ENCODE peak calls at places on chromosomes 13 and 19, in eight cellular contexts. A, Q, L, K, J, R, F and V are unnamed samples.

GRCh38 chr13:60170414-60170813 is 6.7 kb upstream of the DIAPH3 start:
- DNase-seq in A (no peak), Q (no peak), L (no peak), K (no peak), J (no peak), R (no peak), F (no peak), V (no peak)

GRCh38 chr19:52638601-52639000 is 446 bp upstream of the ZNF83 start:
- DNase-seq in A (peak; percentile 30), Q (no peak), L (no peak), K (no peak), J (no peak), R (peak; percentile 65), F (peak; percentile 54), V (peak; percentile 50)

GRCh38 chr13:20891034-20891433 is 11.5 kb downstream of the XPO4 start:
- DNase-seq in A (no peak), Q (no peak), L (no peak), K (no peak), J (no peak), R (no peak), F (no peak), V (no peak)

GRCh38 chr19:39130337-39131254 is 5.0 kb downstream of the PAK4 start:
- DNase-seq in A (no peak), Q (no peak), L (no peak), K (no peak), J (no peak), R (no peak), F (no peak), V (peak; percentile 68)

GRCh38 chr19:47110521-47111080 is 3.0 kb downstream of the ZC3H4 start:
- DNase-seq in A (no peak), Q (no peak), L (no peak), K (peak; percentile 72), J (no peak), R (no peak), F (no peak), V (no peak)

GRCh38 chr13:47621931-47622330 is 379.1 kb downstream of the SUCLA2 start:
- DNase-seq in A (no peak), Q (no peak), L (peak; percentile 49), K (no peak), J (no peak), R (peak; percentile 36), F (no peak), V (no peak)

GRCh38 chr13:99984134-99984462 is 2.5 kb downstream of the ZIC2 start:
- DNase-seq in A (no peak), Q (no peak), L (no peak), K (no peak), J (no peak), R (no peak), F (no peak), V (no peak)

GRCh38 chr19:5321851-5322681 is 18.5 kb downstream of the PTPRS start:
- DNase-seq in A (no peak), Q (no peak), L (no peak), K (peak; percentile 55), J (no peak), R (no peak), F (no peak), V (peak; percentile 92)

GRCh38 chr19:49057636-49058234 is at the start of gene CGB7:
- DNase-seq in A (no peak), Q (peak; percentile 95), L (peak; percentile 61), K (no peak), J (no peak), R (peak; percentile 38), F (peak; percentile 84), V (peak; percentile 61)

GRCh38 chr13:20492641-20493040 is 33.0 kb downstream of the CRYL1 start:
- DNase-seq in A (no peak), Q (no peak), L (peak; percentile 33), K (peak; percentile 33), J (no peak), R (peak; percentile 10), F (no peak), V (peak; percentile 68)

GRCh38 chr19:14375055-14375581 is 6.1 kb upstream of the ADGRE5 start:
- DNase-seq in A (no peak), Q (peak; percentile 88), L (no peak), K (peak; percentile 65), J (no peak), R (no peak), F (peak; percentile 81), V (peak; percentile 77)

GRCh38 chr19:3146677-3147100 is 10.9 kb downstream of the GNA15 start:
- DNase-seq in A (no peak), Q (no peak), L (no peak), K (peak; percentile 38), J (no peak), R (no peak), F (peak; percentile 77), V (peak; percentile 64)

GRCh38 chr19:28917661-28918060 is 295.3 kb downstream of the UQCRFS1 start:
- DNase-seq in A (no peak), Q (no peak), L (no peak), K (no peak), J (no peak), R (no peak), F (no peak), V (no peak)

GRCh38 chr19:30969586-30969985 is 379.6 kb downstream of the TSHZ3 start:
- DNase-seq in A (no peak), Q (no peak), L (no peak), K (no peak), J (no peak), R (no peak), F (no peak), V (no peak)

GRCh38 chr19:30968210-30968609 is 381.0 kb downstream of the TSHZ3 start:
- DNase-seq in A (no peak), Q (no peak), L (no peak), K (no peak), J (no peak), R (no peak), F (no peak), V (no peak)

GRCh38 chr19:30968841-30969399 is 380.3 kb downstream of the TSHZ3 start:
- DNase-seq in A (no peak), Q (no peak), L (no peak), K (no peak), J (no peak), R (no peak), F (no peak), V (no peak)
- TF ChIP-seq CTCF in A (no peak), Q (no peak), L (no peak), K (no peak), J (no peak), R (no peak), F (no peak), V (no peak)

GRCh38 chr13:24167666-24168391 is 7.3 kb downstream of the SPATA13 start:
- DNase-seq in A (no peak), Q (no peak), L (no peak), K (no peak), J (no peak), R (no peak), F (no peak), V (no peak)

GRCh38 chr13:24165746-24166145 is 5.2 kb downstream of the SPATA13 start:
- DNase-seq in A (no peak), Q (no peak), L (no peak), K (no peak), J (peak; percentile 59), R (peak; percentile 70), F (no peak), V (no peak)

GRCh38 chr13:24168392-24168750 is 7.9 kb downstream of the SPATA13 start:
- DNase-seq in A (no peak), Q (no peak), L (no peak), K (no peak), J (no peak), R (peak; percentile 41), F (no peak), V (no peak)

GRCh38 chr13:24172071-24172470 is 11.6 kb downstream of the SPATA13 start:
- DNase-seq in A (no peak), Q (no peak), L (no peak), K (no peak), J (no peak), R (peak; percentile 11), F (no peak), V (no peak)

DNA sequence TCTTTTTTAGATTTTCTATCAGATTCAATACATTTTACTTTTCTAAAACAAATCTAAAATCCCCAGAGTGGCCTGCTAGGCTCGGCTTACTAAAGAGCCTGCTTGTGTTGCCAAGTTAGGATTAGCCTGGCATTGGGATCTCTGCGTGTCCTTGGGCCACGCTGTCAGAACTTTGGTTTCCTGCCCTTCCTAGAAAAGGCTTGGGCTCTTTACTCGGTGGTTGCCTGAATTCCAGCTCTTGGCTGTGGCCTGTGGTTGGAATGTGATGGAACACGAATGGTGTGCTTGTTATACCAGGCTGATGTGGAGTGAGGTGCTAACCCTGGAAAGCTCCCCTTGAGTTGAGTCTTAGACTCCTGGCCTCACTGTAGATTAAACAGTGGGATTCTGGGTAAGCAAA is 8.5 kb downstream of the SPATA13 start:
- DNase-seq in A (no peak), Q (no peak), L (no peak), K (no peak), J (no peak), R (peak; percentile 7), F (no peak), V (no peak)
- TF ChIP-seq CTCF in A (no peak), Q (no peak), L (no peak), K (no peak), J (no peak), R (no peak), F (no peak), V (no peak)

DNA sequence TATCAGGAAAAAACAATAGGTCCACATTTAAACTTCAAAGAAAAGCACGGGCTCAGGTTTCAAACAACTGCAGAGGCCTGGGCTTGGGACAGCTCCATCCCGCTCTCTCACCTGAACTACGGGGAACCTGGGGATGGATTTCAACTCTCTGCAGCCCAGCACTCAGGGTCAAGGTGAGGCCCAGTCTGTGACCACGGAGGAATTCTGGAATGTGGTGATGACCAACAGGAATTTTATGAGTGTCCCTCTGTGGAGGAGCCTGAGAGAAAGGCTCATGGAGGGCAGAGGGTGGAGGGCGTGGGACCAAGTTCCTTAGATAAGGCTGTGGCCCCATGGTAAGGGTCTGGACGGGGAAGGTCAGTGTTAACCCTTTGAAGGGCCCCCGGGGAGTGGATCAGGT is 220.8 kb upstream of the MAB21L1 start:
- DNase-seq in A (no peak), Q (no peak), L (no peak), K (no peak), J (no peak), R (no peak), F (no peak), V (no peak)
- TF ChIP-seq CTCF in A (no peak), Q (no peak), L (no peak), K (no peak), J (no peak), R (no peak), F (no peak), V (no peak)

GRCh38 chr13:32538234-32538620 is 368 bp downstream of the N4BP2L2 start:
- DNase-seq in A (no peak), Q (no peak), L (peak; percentile 51), K (no peak), J (peak; percentile 5), R (peak; percentile 45), F (peak; percentile 56), V (peak; percentile 64)

GRCh38 chr13:32535140-32535539 is 3.5 kb downstream of the N4BP2L2 start:
- DNase-seq in A (no peak), Q (no peak), L (no peak), K (no peak), J (no peak), R (no peak), F (no peak), V (no peak)

GRCh38 chr13:32537580-32538233 is 888 bp downstream of the N4BP2L2 start:
- DNase-seq in A (no peak), Q (peak; percentile 86), L (no peak), K (no peak), J (no peak), R (no peak), F (peak; percentile 65), V (no peak)

GRCh38 chr13:32535748-32536147 is 2.8 kb downstream of the N4BP2L2 start:
- DNase-seq in A (no peak), Q (no peak), L (no peak), K (no peak), J (no peak), R (no peak), F (no peak), V (no peak)

GRCh38 chr13:32538621-32539246 is at the start of gene N4BP2L2:
- DNase-seq in A (peak; percentile 93), Q (peak; percentile 98), L (peak; percentile 98), K (peak; percentile 95), J (peak; percentile 85), R (peak; percentile 98), F (peak; percentile 95), V (peak; percentile 83)
- TF ChIP-seq CTCF in A (peak; percentile 47), Q (no peak), L (peak; percentile 24), K (peak; percentile 57), J (no peak), R (peak; percentile 45), F (peak; percentile 39), V (peak; percentile 23)